ENCODE peak calls at places on chromosomes 11 and 22, in five cellular contexts. One of them, this sample, is unnamed.

GRCh38 chr22:38696606-38697005 is 4.1 kb downstream of the JOSD1 start:
- DNase-seq in left ventricle myocardium inferior: no peak
- DNase-seq in AG04450: no peak
- DNase-seq in Caco-2: no peak
- DNase-seq in thoracic aorta: no peak
- DNase-seq in this sample: peak

GRCh38 chr22:37675930-37676571 is 615 bp downstream of the LGALS1 start:
- DNase-seq in left ventricle myocardium inferior: peak
- DNase-seq in AG04450: no peak
- DNase-seq in Caco-2: no peak
- DNase-seq in thoracic aorta: no peak
- DNase-seq in this sample: no peak

GRCh38 chr22:36554101-36554500 is 25.1 kb upstream of the EIF3D start:
- DNase-seq in left ventricle myocardium inferior: no peak
- DNase-seq in AG04450: no peak
- DNase-seq in Caco-2: no peak
- DNase-seq in thoracic aorta: no peak
- DNase-seq in this sample: no peak

GRCh38 chr11:690738-691633 is 4.0 kb downstream of the DEAF1 start:
- DNase-seq in left ventricle myocardium inferior: no peak
- DNase-seq in AG04450: no peak
- DNase-seq in Caco-2: no peak
- DNase-seq in thoracic aorta: no peak
- DNase-seq in this sample: no peak

GRCh38 chr22:38733329-38734202 is 22.2 kb downstream of the SUN2 start:
- DNase-seq in left ventricle myocardium inferior: peak
- DNase-seq in AG04450: peak
- DNase-seq in Caco-2: peak
- DNase-seq in thoracic aorta: no peak
- DNase-seq in this sample: no peak

GRCh38 chr11:13949876-13950275 is 12.6 kb upstream of the SPON1 start:
- DNase-seq in left ventricle myocardium inferior: no peak
- DNase-seq in AG04450: no peak
- DNase-seq in Caco-2: no peak
- DNase-seq in thoracic aorta: no peak
- DNase-seq in this sample: no peak

GRCh38 chr11:125451400-125452124 is 44.5 kb downstream of the FEZ1 start:
- DNase-seq in left ventricle myocardium inferior: peak
- DNase-seq in AG04450: no peak
- DNase-seq in Caco-2: peak
- DNase-seq in thoracic aorta: no peak
- DNase-seq in this sample: no peak

GRCh38 chr11:3001496-3001895 is 9.4 kb upstream of the NAP1L4 start:
- DNase-seq in left ventricle myocardium inferior: peak
- DNase-seq in AG04450: no peak
- DNase-seq in Caco-2: no peak
- DNase-seq in thoracic aorta: no peak
- DNase-seq in this sample: no peak

GRCh38 chr11:8015753-8016239 is 28.7 kb downstream of the EIF3F start:
- DNase-seq in left ventricle myocardium inferior: no peak
- DNase-seq in AG04450: peak
- DNase-seq in Caco-2: no peak
- DNase-seq in thoracic aorta: no peak
- DNase-seq in this sample: no peak

GRCh38 chr11:36427876-36428275 is 82.2 kb downstream of the TRAF6 start:
- DNase-seq in left ventricle myocardium inferior: no peak
- DNase-seq in AG04450: no peak
- DNase-seq in Caco-2: no peak
- DNase-seq in thoracic aorta: no peak
- DNase-seq in this sample: no peak

GRCh38 chr22:42321908-42322561 is 51.6 kb upstream of the TCF20 start:
- DNase-seq in left ventricle myocardium inferior: no peak
- DNase-seq in AG04450: no peak
- DNase-seq in Caco-2: no peak
- DNase-seq in thoracic aorta: no peak
- DNase-seq in this sample: no peak

GRCh38 chr11:12380565-12381325 is 3.4 kb downstream of the PARVA start:
- DNase-seq in left ventricle myocardium inferior: peak
- DNase-seq in AG04450: no peak
- DNase-seq in Caco-2: no peak
- DNase-seq in thoracic aorta: no peak
- DNase-seq in this sample: no peak

GRCh38 chr22:44309137-44309536 is 3.6 kb downstream of the SHISAL1 start:
- DNase-seq in left ventricle myocardium inferior: no peak
- DNase-seq in AG04450: peak
- DNase-seq in Caco-2: no peak
- DNase-seq in thoracic aorta: no peak
- DNase-seq in this sample: peak

GRCh38 chr22:46547883-46548244 is 10.4 kb upstream of the CELSR1 start:
- DNase-seq in left ventricle myocardium inferior: peak
- DNase-seq in AG04450: peak
- DNase-seq in Caco-2: no peak
- DNase-seq in thoracic aorta: peak
- DNase-seq in this sample: no peak

GRCh38 chr11:126925321-126926093 is 75.1 kb downstream of the KIRREL3 start:
- DNase-seq in left ventricle myocardium inferior: no peak
- DNase-seq in AG04450: no peak
- DNase-seq in Caco-2: no peak
- DNase-seq in thoracic aorta: no peak
- DNase-seq in this sample: no peak

GRCh38 chr11:73520358-73521061 is 77.4 kb downstream of the FAM168A start:
- DNase-seq in left ventricle myocardium inferior: no peak
- DNase-seq in AG04450: no peak
- DNase-seq in Caco-2: no peak
- DNase-seq in thoracic aorta: no peak
- DNase-seq in this sample: peak

GRCh38 chr11:94060401-94060800 is 39.2 kb downstream of the HEPHL1 start:
- DNase-seq in left ventricle myocardium inferior: no peak
- DNase-seq in AG04450: no peak
- DNase-seq in Caco-2: peak
- DNase-seq in thoracic aorta: no peak
- DNase-seq in this sample: no peak

GRCh38 chr11:2586091-2586792 is 113.6 kb downstream of the KCNQ1OT1 start:
- DNase-seq in left ventricle myocardium inferior: peak
- DNase-seq in AG04450: no peak
- DNase-seq in Caco-2: no peak
- DNase-seq in thoracic aorta: no peak
- DNase-seq in this sample: no peak

GRCh38 chr11:93477684-93478234 is 65.4 kb downstream of the SMCO4 start:
- DNase-seq in left ventricle myocardium inferior: no peak
- DNase-seq in AG04450: no peak
- DNase-seq in Caco-2: no peak
- DNase-seq in thoracic aorta: no peak
- DNase-seq in this sample: peak

DNA sequence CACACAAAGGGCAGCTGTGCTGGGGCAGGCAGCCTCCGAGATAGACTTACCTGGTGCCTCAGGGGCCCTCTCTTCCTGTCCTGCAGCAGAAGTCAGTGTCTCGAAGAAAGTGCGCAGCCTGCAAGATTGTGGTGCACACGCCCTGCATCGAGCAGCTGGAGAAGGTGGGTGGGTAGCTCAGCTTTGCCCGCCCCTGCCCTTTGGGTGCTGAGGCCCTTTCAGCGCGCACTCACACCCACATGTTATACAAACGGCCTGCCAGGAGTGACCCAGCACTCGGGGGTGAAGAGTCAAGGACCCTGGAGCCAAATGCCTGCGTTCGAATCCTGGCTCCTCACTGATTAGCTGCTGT is 13.6 kb upstream of the MDK start:
- DNase-seq in left ventricle myocardium inferior: no peak
- DNase-seq in AG04450: no peak
- DNase-seq in Caco-2: no peak
- DNase-seq in thoracic aorta: no peak
- DNase-seq in this sample: no peak
- TF ChIP-seq CTCF in left ventricle myocardium inferior: peak
- TF ChIP-seq CTCF in AG04450: no peak
- TF ChIP-seq CTCF in Caco-2: no peak
- TF ChIP-seq CTCF in thoracic aorta: no peak
- TF ChIP-seq CTCF in this sample: no peak

DNA sequence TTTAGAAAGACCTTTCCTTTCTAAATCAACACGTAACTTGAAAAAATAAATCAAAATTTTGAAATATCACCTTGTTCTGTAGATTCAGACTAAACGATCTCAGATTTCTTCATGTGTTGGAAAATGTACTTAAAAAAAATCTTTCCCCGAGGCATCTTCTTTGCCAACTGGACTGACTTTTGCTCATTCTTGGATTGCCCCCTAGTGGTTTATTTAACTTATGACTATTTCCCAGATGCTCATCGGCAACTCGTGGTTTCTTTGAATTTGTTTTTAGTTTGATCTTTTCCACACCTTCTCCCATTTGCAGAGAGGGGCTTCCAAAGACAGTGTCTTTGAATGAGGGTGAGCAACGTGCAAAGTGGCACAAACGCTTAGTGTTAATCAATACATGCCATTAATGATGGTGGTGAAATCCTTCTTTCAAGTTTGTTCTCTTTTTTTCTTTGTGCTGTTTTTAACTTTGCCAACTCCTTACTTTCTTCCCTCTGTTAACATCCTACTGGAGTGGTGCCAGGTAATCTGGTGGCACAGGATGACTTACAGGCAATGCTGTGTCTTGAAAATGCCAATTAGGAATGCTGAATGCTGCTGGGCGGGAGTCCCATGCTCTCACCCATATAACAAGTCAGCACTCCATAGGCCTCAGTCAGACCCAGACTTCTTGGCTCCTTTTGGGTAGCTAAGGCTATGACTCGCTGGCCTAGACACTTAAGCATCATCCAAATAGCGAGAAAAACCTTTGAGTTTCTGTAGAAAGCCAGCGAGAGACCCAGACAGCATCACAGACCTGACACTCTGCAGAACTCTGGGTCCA is 18.3 kb downstream of the PRSS23 start:
- DNase-seq in left ventricle myocardium inferior: no peak
- DNase-seq in AG04450: peak
- DNase-seq in Caco-2: peak
- DNase-seq in thoracic aorta: no peak
- DNase-seq in this sample: peak
- H3K4me3 ChIP-seq in left ventricle myocardium inferior: no peak
- H3K4me3 ChIP-seq in AG04450: no peak
- H3K4me3 ChIP-seq in Caco-2: no peak
- H3K4me3 ChIP-seq in thoracic aorta: peak
- H3K4me3 ChIP-seq in this sample: no peak

GRCh38 chr11:117723625-117724024 is 73.4 kb downstream of the DSCAML1 start:
- DNase-seq in left ventricle myocardium inferior: no peak
- DNase-seq in AG04450: no peak
- DNase-seq in Caco-2: no peak
- DNase-seq in thoracic aorta: no peak
- DNase-seq in this sample: no peak
- TF ChIP-seq CTCF in left ventricle myocardium inferior: no peak
- TF ChIP-seq CTCF in AG04450: no peak
- TF ChIP-seq CTCF in Caco-2: no peak
- TF ChIP-seq CTCF in thoracic aorta: no peak
- TF ChIP-seq CTCF in this sample: no peak

GRCh38 chr11:26792956-26793355 is 71.1 kb upstream of the SLC5A12 start:
- DNase-seq in left ventricle myocardium inferior: no peak
- DNase-seq in AG04450: no peak
- DNase-seq in Caco-2: no peak
- DNase-seq in thoracic aorta: no peak
- DNase-seq in this sample: no peak

GRCh38 chr11:26790738-26791137 is 68.9 kb upstream of the SLC5A12 start:
- DNase-seq in left ventricle myocardium inferior: no peak
- DNase-seq in AG04450: no peak
- DNase-seq in Caco-2: no peak
- DNase-seq in thoracic aorta: no peak
- DNase-seq in this sample: no peak

DNA sequence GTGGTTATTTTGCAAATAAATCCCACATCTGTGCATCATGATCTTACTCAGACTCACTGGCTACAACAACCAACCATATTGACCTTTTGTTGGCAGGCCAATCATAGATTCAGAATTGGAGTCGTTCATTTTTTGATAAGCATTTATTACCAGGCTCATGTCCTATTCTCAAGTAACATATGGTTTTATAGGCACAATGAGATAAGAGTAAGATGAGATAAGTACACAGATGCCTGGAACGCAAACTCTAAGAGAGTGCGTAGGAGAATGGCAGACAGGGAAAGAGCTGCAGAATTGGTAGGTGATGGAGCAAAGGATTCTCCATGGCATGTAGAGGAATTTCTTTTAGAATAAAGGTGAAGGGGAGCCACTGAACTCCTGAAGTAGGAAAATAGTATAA is 71.7 kb upstream of the SLC5A12 start:
- DNase-seq in left ventricle myocardium inferior: no peak
- DNase-seq in AG04450: no peak
- DNase-seq in Caco-2: no peak
- DNase-seq in thoracic aorta: no peak
- DNase-seq in this sample: no peak
- H3K4me3 ChIP-seq in left ventricle myocardium inferior: no peak
- H3K4me3 ChIP-seq in AG04450: no peak
- H3K4me3 ChIP-seq in Caco-2: no peak
- H3K4me3 ChIP-seq in thoracic aorta: no peak
- H3K4me3 ChIP-seq in this sample: no peak

GRCh38 chr11:35168606-35169200 is 29.7 kb downstream of the CD44 start:
- DNase-seq in left ventricle myocardium inferior: no peak
- DNase-seq in AG04450: no peak
- DNase-seq in Caco-2: no peak
- DNase-seq in thoracic aorta: no peak
- DNase-seq in this sample: no peak

GRCh38 chr11:35171226-35171625 is 32.3 kb downstream of the CD44 start:
- DNase-seq in left ventricle myocardium inferior: no peak
- DNase-seq in AG04450: no peak
- DNase-seq in Caco-2: no peak
- DNase-seq in thoracic aorta: no peak
- DNase-seq in this sample: no peak

GRCh38 chr11:35170503-35170902 is 31.5 kb downstream of the CD44 start:
- DNase-seq in left ventricle myocardium inferior: no peak
- DNase-seq in AG04450: no peak
- DNase-seq in Caco-2: no peak
- DNase-seq in thoracic aorta: no peak
- DNase-seq in this sample: peak

GRCh38 chr11:35167451-35167954 is 28.5 kb downstream of the CD44 start:
- DNase-seq in left ventricle myocardium inferior: no peak
- DNase-seq in AG04450: no peak
- DNase-seq in Caco-2: no peak
- DNase-seq in thoracic aorta: no peak
- DNase-seq in this sample: no peak

DNA sequence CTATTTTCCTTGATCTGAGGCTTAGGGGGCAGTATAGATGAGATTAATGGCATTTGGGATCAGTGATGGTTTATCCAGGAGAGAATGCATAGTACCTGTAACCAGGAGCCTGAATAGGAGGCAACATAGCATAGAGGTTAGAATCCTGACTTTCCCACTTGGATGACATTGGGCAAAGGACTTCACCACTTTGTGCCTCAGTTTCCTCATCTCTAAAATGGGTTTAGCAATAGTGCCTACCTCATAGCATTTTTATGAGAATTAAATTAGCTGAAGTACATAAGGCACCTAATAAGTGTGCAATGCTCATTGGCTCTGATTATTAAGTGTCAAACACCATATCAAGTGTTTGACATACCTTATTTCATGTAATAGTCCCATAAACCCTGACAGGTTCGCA is 30.8 kb downstream of the CD44 start:
- DNase-seq in left ventricle myocardium inferior: no peak
- DNase-seq in AG04450: no peak
- DNase-seq in Caco-2: no peak
- DNase-seq in thoracic aorta: no peak
- DNase-seq in this sample: no peak
- TF ChIP-seq CTCF in left ventricle myocardium inferior: no peak
- TF ChIP-seq CTCF in AG04450: no peak
- TF ChIP-seq CTCF in Caco-2: no peak
- TF ChIP-seq CTCF in thoracic aorta: no peak
- TF ChIP-seq CTCF in this sample: no peak